ENCODE peak calls at places on chromosome 18, in eight cellular contexts. K, P, U, L, T, C, W and O are unnamed samples.

GRCh38 chr18:40670991-40671390 is 1284.0 kb upstream of the PIK3C3 start:
- DNase-seq in P (no peak), U (no peak), C (no peak), W (no peak), T (no peak), L (no peak), K (no peak), O (no peak)

GRCh38 chr18:41501848-41502247 is 453.2 kb upstream of the PIK3C3 start:
- DNase-seq in K (no peak), U (no peak), L (no peak), P (no peak), C (no peak), T (no peak), W (no peak), O (no peak)

GRCh38 chr18:8706981-8707940 is 1.9 kb downstream of the MTCL1 start:
- DNase-seq in P (no peak), W (peak; percentile 79), C (peak; percentile 88), T (peak; percentile 78), U (peak; percentile 95), L (peak; percentile 39), K (no peak), O (peak; percentile 66)

GRCh38 chr18:60112369-60112768 is 212.6 kb downstream of the PMAIP1 start:
- DNase-seq in K (no peak), L (no peak), P (no peak), U (no peak), W (no peak), T (no peak), C (no peak), O (no peak)

GRCh38 chr18:58416704-58417683 is 211.9 kb downstream of the ALPK2 start:
- DNase-seq in L (no peak), W (peak; percentile 78), U (peak; percentile 59), P (peak; percentile 45), K (no peak), T (no peak), C (peak; percentile 66), O (no peak)

GRCh38 chr18:63342206-63342605 is 22.6 kb upstream of the BCL2 start:
- DNase-seq in L (peak; percentile 66), W (peak; percentile 35), U (peak; percentile 37), T (no peak), P (no peak), K (no peak), C (peak; percentile 59), O (peak; percentile 32)

GRCh38 chr18:49655266-49656097 is 93.6 kb downstream of the LIPG start:
- DNase-seq in T (peak; percentile 82), C (no peak), K (no peak), L (no peak), U (no peak), P (no peak), W (no peak), O (no peak)

GRCh38 chr18:55385770-55386169 is 202.2 kb downstream of the TCF4 start:
- DNase-seq in W (no peak), K (no peak), P (no peak), T (no peak), U (no peak), C (no peak), L (no peak), O (no peak)

GRCh38 chr18:44777429-44778192 is 96.9 kb downstream of the SETBP1 start:
- DNase-seq in T (no peak), C (no peak), W (no peak), L (no peak), P (no peak), K (no peak), U (no peak), O (no peak)

GRCh38 chr18:1965016-1965415 is 606.3 kb downstream of the METTL4 start:
- DNase-seq in L (no peak), W (no peak), U (no peak), K (no peak), T (no peak), P (no peak), C (no peak), O (no peak)

GRCh38 chr18:80194874-80195570 is 52.3 kb downstream of the PARD6G start:
- DNase-seq in W (no peak), T (no peak), L (no peak), K (no peak), C (no peak), P (no peak), U (no peak), O (no peak)

GRCh38 chr18:24136967-24137373 is 1.9 kb upstream of the CABYR start:
- DNase-seq in K (no peak), P (no peak), W (no peak), T (no peak), C (peak; percentile 49), U (no peak), L (no peak), O (peak; percentile 3)

GRCh38 chr18:63591725-63592124 is 4.6 kb downstream of the SERPINB13 start:
- DNase-seq in K (no peak), P (no peak), C (peak; percentile 61), L (no peak), U (peak; percentile 69), W (no peak), T (no peak), O (no peak)

GRCh38 chr18:8943900-8944870 is 158.3 kb upstream of the NDUFV2 start:
- DNase-seq in W (peak; percentile 77), U (peak; percentile 81), T (no peak), K (no peak), P (peak; percentile 40), C (peak; percentile 86), L (no peak), O (peak; percentile 22)

GRCh38 chr18:58017267-58017666 is 26.8 kb upstream of the NEDD4L start:
- DNase-seq in W (no peak), C (no peak), U (no peak), L (no peak), K (no peak), P (no peak), T (no peak), O (no peak)

GRCh38 chr18:45657357-45658335 is 42.4 kb downstream of the SLC14A2 start:
- DNase-seq in P (no peak), C (peak; percentile 48), W (no peak), K (no peak), T (no peak), L (no peak), U (peak; percentile 78), O (peak; percentile 37)

GRCh38 chr18:48409591-48410094 is 460 bp upstream of the ZBTB7C start:
- DNase-seq in U (peak; percentile 40), P (no peak), L (peak; percentile 14), C (peak; percentile 24), K (peak; percentile 43), W (no peak), T (peak; percentile 81), O (peak; percentile 25)

GRCh38 chr18:31583185-31583854 is 8.4 kb upstream of the TTR start:
- DNase-seq in K (no peak), L (no peak), U (no peak), T (no peak), C (no peak), W (no peak), P (no peak), O (no peak)

GRCh38 chr18:51751901-51752300 is 554.4 kb upstream of the MEX3C start:
- DNase-seq in U (peak; percentile 2), W (peak; percentile 42), K (no peak), L (no peak), P (no peak), T (no peak), C (no peak), O (no peak)

GRCh38 chr18:34999734-35000397 is 41.3 kb upstream of the MAPRE2 start:
- DNase-seq in T (no peak), K (no peak), C (no peak), P (no peak), U (no peak), L (peak; percentile 59), W (no peak), O (no peak)

GRCh38 chr18:79513381-79514081 is 117.8 kb downstream of the NFATC1 start:
- DNase-seq in T (peak; percentile 64), K (no peak), C (no peak), U (no peak), P (no peak), W (no peak), L (no peak), O (no peak)

GRCh38 chr18:814300-815084 is 2.5 kb upstream of the YES1 start:
- DNase-seq in U (no peak), W (no peak), L (no peak), K (no peak), T (no peak), P (no peak), C (no peak), O (no peak)

GRCh38 chr18:69628774-69629359 is 228.2 kb downstream of the DOK6 start:
- DNase-seq in L (no peak), K (peak; percentile 19), C (no peak), T (no peak), W (no peak), P (no peak), U (no peak), O (no peak)

GRCh38 chr18:44839239-44839666 is 158.6 kb downstream of the SETBP1 start:
- DNase-seq in T (peak; percentile 87), U (peak; percentile 69), C (peak; percentile 4), P (peak; percentile 14), K (peak; percentile 75), W (peak; percentile 64), L (no peak), O (peak; percentile 81)